ENCODE peak calls at places on chromosome 11, in four cellular contexts. E, G, Y and W are unnamed samples.

GRCh38 chr11:115505165-115505564 is 950 bp upstream of the CADM1 start:
- DNase-seq in Y (no peak), G (no peak), E (no peak), W (no peak)

GRCh38 chr11:67055812-67056211 is 835 bp upstream of the RHOD start:
- DNase-seq in Y (peak), G (no peak), E (no peak), W (peak)

GRCh38 chr11:19216709-19217374 is 15.1 kb upstream of the CSRP3 start:
- DNase-seq in Y (no peak), E (no peak), G (no peak), W (peak)

GRCh38 chr11:10916674-10917073 is 58.8 kb upstream of the ZBED5 start:
- DNase-seq in G (no peak), E (no peak), Y (no peak), W (peak)

GRCh38 chr11:31809857-31810778 is 1.0 kb downstream of the PAX6 start:
- DNase-seq in Y (peak), G (no peak), E (no peak), W (peak)

GRCh38 chr11:62707277-62707771 is at the start of the genes BSCL2 and GNG3:
- DNase-seq in Y (no peak), E (no peak), G (no peak), W (no peak)

GRCh38 chr11:76523147-76523546 is 78.3 kb downstream of the EMSY start:
- DNase-seq in E (no peak), G (no peak), Y (no peak), W (no peak)

GRCh38 chr11:117916956-117917355 is 12.2 kb downstream of the TMPRSS13 start:
- DNase-seq in Y (no peak), E (no peak), G (no peak), W (no peak)

GRCh38 chr11:289145-289705 is 299 bp downstream of the PGGHG start:
- DNase-seq in G (no peak), Y (no peak), E (no peak), W (no peak)

GRCh38 chr11:105357146-105357545 is 217.6 kb upstream of the CARD18 start:
- DNase-seq in Y (no peak), E (no peak), G (no peak), W (no peak)

GRCh38 chr11:76025068-76025467 is 181.2 kb downstream of the WNT11 start:
- DNase-seq in E (no peak), Y (peak), G (no peak), W (peak)

GRCh38 chr11:48020092-48020755 is 39.9 kb downstream of the PTPRJ start:
- DNase-seq in G (no peak), E (no peak), Y (no peak), W (no peak)

GRCh38 chr11:35852056-35852455 is 91.8 kb upstream of the LDLRAD3 start:
- DNase-seq in Y (no peak), G (no peak), E (no peak), W (peak)

GRCh38 chr11:59200421-59200746 is 12.3 kb downstream of the MPEG1 start:
- DNase-seq in G (no peak), Y (no peak), E (no peak), W (no peak)

GRCh38 chr11:67648796-67649613 is 1.5 kb downstream of the ACY3 start:
- DNase-seq in Y (no peak), G (no peak), E (no peak), W (no peak)

GRCh38 chr11:117498791-117499190 is 171.1 kb downstream of the CEP164 start:
- DNase-seq in Y (no peak), G (no peak), E (no peak), W (no peak)

GRCh38 chr11:60791534-60791933 is 6.4 kb downstream of the MS4A10 start:
- DNase-seq in E (no peak), G (no peak), Y (no peak), W (no peak)

GRCh38 chr11:116580828-116581227 is 192.0 kb downstream of the BUD13 start:
- DNase-seq in E (no peak), Y (no peak), G (no peak), W (no peak)

GRCh38 chr11:112761911-112762685 is 199.1 kb upstream of the NCAM1 start:
- DNase-seq in E (no peak), Y (no peak), G (no peak), W (no peak)

GRCh38 chr11:96361778-96362177 is 18.8 kb upstream of the MAML2 start:
- DNase-seq in G (no peak), E (no peak), Y (peak), W (peak)

GRCh38 chr11:87359401-87359800 is 321.7 kb downstream of the TMEM135 start:
- DNase-seq in E (no peak), Y (no peak), G (no peak), W (no peak)

GRCh38 chr11:12693485-12694181 is 19.4 kb downstream of the TEAD1 start:
- DNase-seq in E (no peak), Y (peak), G (peak), W (peak)

GRCh38 chr11:112310414-112310813 is 49.8 kb upstream of the PLET1 start:
- DNase-seq in E (no peak), G (no peak), Y (peak), W (peak)

GRCh38 chr11:82978422-82979099 is 77.0 kb downstream of the DDIAS start:
- DNase-seq in G (no peak), E (no peak), Y (peak), W (peak)

GRCh38 chr11:15843309-15843857 is 513.0 kb downstream of the SOX6 start:
- DNase-seq in G (no peak), Y (peak), E (no peak), W (peak)

GRCh38 chr11:69122642-69123431 is 32.9 kb upstream of the SMIM38 start:
- DNase-seq in Y (peak), E (no peak), G (peak), W (peak)

GRCh38 chr11:112265659-112266409 is 5.2 kb upstream of the PLET1 start:
- DNase-seq in G (no peak), E (no peak), Y (peak), W (peak)

GRCh38 chr11:100543386-100543785 is 143.7 kb upstream of the ARHGAP42 start:
- DNase-seq in E (no peak), Y (no peak), G (no peak), W (no peak)

GRCh38 chr11:117621226-117621625 is 175.8 kb downstream of the DSCAML1 start:
- DNase-seq in Y (peak), G (no peak), E (no peak), W (peak)

GRCh38 chr11:117511981-117512448 is 184.4 kb downstream of the CEP164 start:
- DNase-seq in G (no peak), E (no peak), Y (no peak), W (no peak)

GRCh38 chr11:44578279-44578678 is 12.8 kb downstream of the CD82 start:
- DNase-seq in Y (no peak), G (no peak), E (no peak), W (no peak)

GRCh38 chr11:133983660-133984316 is 27.0 kb upstream of the IGSF9B start:
- DNase-seq in Y (no peak), E (no peak), G (no peak), W (no peak)

GRCh38 chr11:119306373-119306890 is 10.5 kb downstream of the MCAM start:
- DNase-seq in Y (peak), G (no peak), E (peak), W (peak)

GRCh38 chr11:69144719-69145365 is 10.9 kb upstream of the SMIM38 start:
- DNase-seq in Y (peak), E (no peak), G (no peak), W (peak)

GRCh38 chr11:71241721-71242259 is 10.6 kb downstream of the SHANK2 start:
- DNase-seq in G (no peak), E (no peak), Y (no peak), W (peak)

DNA sequence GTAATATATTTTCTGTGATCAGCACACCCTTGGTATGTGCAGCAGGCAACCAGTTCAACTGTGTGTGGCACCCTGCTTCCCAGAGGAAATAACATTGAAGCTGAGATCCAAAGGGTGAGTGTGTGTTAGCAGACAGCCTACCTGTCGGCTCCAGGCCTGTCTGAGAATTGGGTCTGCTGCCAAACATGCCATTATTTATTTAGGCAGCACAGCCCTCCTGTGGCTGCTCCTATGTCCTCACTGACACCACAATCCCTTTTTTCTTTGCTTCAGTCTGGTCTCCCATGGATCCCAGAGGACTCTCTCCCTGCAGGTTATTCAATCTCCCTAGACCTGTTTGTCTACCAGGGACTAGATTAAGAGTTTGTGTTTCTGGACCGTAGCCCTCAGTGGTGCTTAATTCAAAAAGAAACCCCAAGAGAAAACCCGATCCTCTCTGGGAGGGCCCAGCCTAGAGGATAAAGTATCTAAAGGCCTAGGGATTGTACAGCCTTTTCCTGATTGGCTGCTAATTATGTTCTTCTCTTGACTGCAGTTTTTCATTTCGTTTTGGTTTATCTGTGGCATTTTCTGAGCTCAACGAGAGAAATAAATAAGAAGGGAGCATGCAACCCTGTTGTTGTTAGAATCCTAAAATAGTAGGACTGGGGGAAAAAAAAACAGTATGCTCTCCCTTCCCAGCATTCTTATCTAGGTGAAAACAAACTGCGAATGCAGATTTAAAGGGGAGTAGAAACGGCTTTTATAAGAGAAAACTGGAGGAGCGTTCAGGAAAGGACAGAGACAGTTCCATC is 24.1 kb downstream of the KCNE3 start:
- DNase-seq in Y (peak), E (no peak), G (no peak), W (peak)
- TF ChIP-seq CTCF in Y (no peak), E (no peak), G (no peak), W (peak)

GRCh38 chr11:93969925-93970922 is 50.9 kb upstream of the HEPHL1 start:
- DNase-seq in Y (no peak), G (no peak), E (no peak), W (no peak)
- TF ChIP-seq CTCF in Y (no peak), G (no peak), E (no peak), W (no peak)

DNA sequence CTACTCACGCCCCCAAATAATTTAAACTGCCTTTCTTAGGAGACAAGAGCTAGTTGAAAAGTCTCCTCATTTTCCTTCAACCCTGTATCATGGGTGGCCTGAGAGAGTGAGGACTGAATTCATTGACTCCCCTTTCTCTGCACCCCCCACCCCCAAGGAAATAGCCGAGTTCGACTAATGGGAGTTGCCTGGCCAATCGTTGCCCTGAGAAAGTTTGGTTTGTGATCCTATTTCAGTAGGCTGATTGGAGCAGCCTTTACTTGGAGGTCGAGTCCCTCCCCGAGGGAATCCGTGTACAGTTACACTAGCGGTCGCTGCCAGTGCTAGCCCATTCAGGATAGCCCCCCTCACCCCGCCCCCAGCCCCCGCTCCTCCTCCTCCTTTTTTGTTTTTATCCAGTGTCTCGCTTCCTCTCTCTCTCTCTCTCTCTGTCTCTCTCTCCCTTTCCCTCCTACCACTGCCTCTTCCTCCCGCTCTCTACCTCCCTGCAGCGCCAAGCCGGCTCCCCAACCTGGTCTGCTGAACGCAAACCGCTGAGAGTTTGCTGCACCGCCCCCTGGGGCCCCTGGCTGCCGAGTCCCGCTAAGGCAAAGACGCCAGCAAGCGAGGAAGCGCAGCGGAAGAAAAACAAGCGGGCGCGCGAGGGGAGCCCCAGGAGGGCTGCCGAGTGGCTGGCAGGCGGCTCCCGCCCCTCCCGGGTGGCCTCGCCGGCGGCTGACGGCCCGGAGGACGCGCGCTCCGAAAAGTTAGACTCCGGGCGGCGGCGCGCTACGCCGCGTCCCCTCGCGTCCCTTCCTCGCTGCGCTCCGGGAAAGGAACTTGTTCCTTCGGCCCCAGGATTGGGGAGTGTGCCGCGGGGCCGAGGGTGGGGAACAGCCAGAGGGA is at the start of gene GRAMD1B:
- DNase-seq in G (no peak), Y (peak), E (peak), W (peak)
- TF ChIP-seq CTCF in G (no peak), Y (peak), E (no peak), W (peak)

DNA sequence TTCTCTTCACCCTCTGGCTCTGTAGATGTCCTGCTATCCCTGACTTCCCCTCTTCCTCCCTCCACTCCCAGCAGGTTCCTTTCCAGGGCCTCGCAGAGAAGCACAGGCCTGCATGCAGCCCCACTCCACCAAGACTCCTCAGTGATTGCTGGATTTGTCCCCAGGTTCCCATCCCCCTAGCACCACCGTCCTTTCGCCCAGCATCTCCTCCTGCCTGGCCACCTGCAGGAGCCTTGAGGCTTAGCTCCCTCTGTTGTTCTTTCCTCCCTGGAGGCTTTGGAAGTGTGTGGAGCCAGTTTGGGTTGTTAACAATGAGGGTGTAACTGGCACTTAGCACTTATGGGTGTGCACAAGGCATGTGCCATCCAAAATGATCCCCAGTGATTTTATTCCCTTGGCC is 170.9 kb downstream of the TENM4 start:
- DNase-seq in G (no peak), E (no peak), Y (no peak), W (no peak)
- TF ChIP-seq CTCF in G (no peak), E (no peak), Y (no peak), W (no peak)

GRCh38 chr11:39365809-39366436 is 2093.5 kb downstream of the LRRC4C start:
- DNase-seq in G (no peak), Y (no peak), E (no peak), W (peak)
- TF ChIP-seq CTCF in G (no peak), Y (no peak), E (no peak), W (no peak)

GRCh38 chr11:63970902-63971301 is 3.5 kb upstream of the COX8A start:
- DNase-seq in Y (no peak), E (no peak), G (no peak), W (no peak)

GRCh38 chr11:63979426-63979825 is 5.0 kb downstream of the COX8A start:
- DNase-seq in E (no peak), G (no peak), Y (no peak), W (no peak)

GRCh38 chr11:63978551-63979235 is 4.3 kb downstream of the COX8A start:
- DNase-seq in G (no peak), E (no peak), Y (no peak), W (no peak)

GRCh38 chr11:63974259-63975143 is at the start of gene COX8A:
- DNase-seq in Y (peak), E (peak), G (peak), W (peak)
- TF ChIP-seq CTCF in Y (peak), E (no peak), G (no peak), W (no peak)

DNA sequence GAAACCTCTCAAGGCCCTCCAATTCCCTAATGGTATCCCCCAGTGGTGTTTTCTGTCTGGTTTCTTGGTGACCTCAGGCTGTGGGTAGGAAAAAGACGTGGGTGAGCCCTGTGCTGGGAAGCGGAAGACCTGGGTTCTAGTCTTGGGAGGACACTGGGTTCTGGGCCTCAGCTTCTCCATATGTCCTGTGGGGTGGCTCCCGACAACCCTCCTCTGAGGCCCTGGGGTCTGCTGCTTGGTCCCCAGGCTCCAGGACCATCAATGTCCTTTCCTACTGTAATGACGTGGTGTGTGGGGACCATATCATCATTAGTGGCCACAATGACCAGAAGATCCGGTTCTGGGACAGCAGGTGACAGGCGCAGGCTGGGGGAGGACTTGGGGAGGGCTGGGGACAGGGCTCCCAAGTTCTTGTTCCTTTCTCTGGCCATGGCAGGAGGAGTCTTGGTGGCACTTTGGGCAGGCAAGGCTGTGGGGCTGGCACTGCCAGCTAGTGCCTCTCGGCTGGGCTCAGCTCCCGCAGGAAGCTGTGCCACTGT is 12.8 kb downstream of the ATG16L2 start:
- DNase-seq in G (no peak), Y (no peak), E (no peak), W (no peak)
- TF ChIP-seq CTCF in G (no peak), Y (no peak), E (no peak), W (no peak)

GRCh38 chr11:132310390-132311375 is 940.3 kb downstream of the NTM start:
- DNase-seq in E (no peak), G (no peak), Y (no peak), W (no peak)

GRCh38 chr11:132307309-132308020 is 937.0 kb downstream of the NTM start:
- DNase-seq in Y (no peak), E (no peak), G (no peak), W (no peak)

GRCh38 chr11:132311703-132312102 is 941.3 kb downstream of the NTM start:
- DNase-seq in E (no peak), Y (no peak), G (no peak), W (no peak)

GRCh38 chr11:132312161-132312560 is 941.7 kb downstream of the NTM start:
- DNase-seq in E (no peak), G (no peak), Y (peak), W (peak)

GRCh38 chr11:132312616-132313210 is 942.3 kb downstream of the NTM start:
- DNase-seq in G (no peak), E (no peak), Y (peak), W (peak)
- TF ChIP-seq CTCF in G (no peak), E (no peak), Y (peak), W (peak)

GRCh38 chr11:113979427-113979826 is 4.5 kb downstream of the HTR3A start:
- DNase-seq in E (no peak), G (no peak), Y (no peak), W (no peak)
- TF ChIP-seq CTCF in E (no peak), G (no peak), Y (no peak), W (no peak)

GRCh38 chr11:39361557-39361956 is 2097.9 kb downstream of the LRRC4C start:
- DNase-seq in G (no peak), E (no peak), Y (no peak), W (no peak)
- TF ChIP-seq CTCF in G (no peak), E (no peak), Y (no peak), W (no peak)